ENCODE peak calls at places on chromosomes 4 and X, in ten cellular contexts. Y is A673; K is fibroblast of lung; B is Caco-2; G is CD8-positive, alpha-beta T cell; A is psoas muscle; F is body of pancreas; W is left ventricle myocardium inferior; X is heart right ventricle; N is kidney. M is an unnamed sample.

GRCh38 chr4:14888790-14889189 is 113.5 kb upstream of the CPEB2 start:
- DNase-seq in A (no peak), X (no peak), F (no peak), N (no peak), G (no peak), W (no peak), Y (no peak), B (no peak), K (no peak), M (no peak)

GRCh38 chr4:113447695-113448265 is 313.8 kb downstream of the CAMK2D start:
- DNase-seq in F (no peak), N (no peak), Y (no peak), B (no peak), X (no peak), K (no peak), A (no peak), W (no peak), G (no peak), M (no peak)

GRCh38 chrX:46577116-46578005 is 3.8 kb downstream of the CHST7 start:
- DNase-seq in N (no peak), B (no peak), K (peak), A (no peak), X (no peak), W (no peak), Y (no peak), G (no peak), F (no peak), M (no peak)

GRCh38 chr4:47855350-47855749 is 17.5 kb upstream of the CORIN start:
- DNase-seq in F (no peak), W (no peak), K (peak), A (no peak), B (no peak), X (no peak), N (no peak), Y (no peak), G (no peak), M (no peak)

GRCh38 chr4:188041721-188042120 is 46.1 kb downstream of the ZFP42 start:
- DNase-seq in B (no peak), W (no peak), Y (no peak), K (no peak), G (no peak), N (no peak), X (no peak), F (no peak), A (no peak), M (no peak)

GRCh38 chrX:13688772-13689518 is at the start of gene RAB9A:
- DNase-seq in G (peak), A (peak), N (peak), K (peak), F (peak), B (peak), X (peak), W (peak), Y (peak), M (peak)

GRCh38 chr4:47010347-47011188 is 17.2 kb upstream of the GABRA4 start:
- DNase-seq in F (no peak), K (no peak), W (no peak), G (no peak), A (no peak), X (no peak), N (no peak), B (no peak), Y (no peak), M (no peak)

GRCh38 chr4:142435599-142436235 is 410.4 kb downstream of the INPP4B start:
- DNase-seq in X (no peak), B (peak), F (peak), K (no peak), A (no peak), W (no peak), G (no peak), N (no peak), Y (no peak), M (peak)

GRCh38 chrX:119605398-119605738 is 856 bp downstream of the NKRF start:
- DNase-seq in B (no peak), G (no peak), N (peak), W (no peak), X (peak), F (peak), K (no peak), A (no peak), Y (peak), M (peak)

GRCh38 chrX:41445171-41445570 is 2.0 kb upstream of the NYX start:
- DNase-seq in W (no peak), Y (no peak), F (no peak), K (no peak), G (no peak), B (no peak), X (no peak), A (no peak), N (no peak), M (no peak)

GRCh38 chr4:13092702-13093101 is 391.4 kb downstream of the RAB28 start:
- DNase-seq in A (no peak), X (peak), W (no peak), K (peak), B (no peak), G (no peak), Y (no peak), F (no peak), N (no peak), M (no peak)

GRCh38 chr4:133084421-133084820 is 64.7 kb upstream of the PCDH10 start:
- DNase-seq in F (no peak), X (no peak), N (no peak), B (no peak), W (no peak), A (no peak), Y (no peak), K (peak), G (no peak), M (no peak)

GRCh38 chr4:99483636-99484035 is 27.2 kb upstream of the C4orf17 start:
- DNase-seq in N (no peak), K (peak), Y (no peak), B (no peak), F (no peak), X (no peak), W (no peak), A (no peak), G (no peak), M (no peak)

GRCh38 chr4:2934077-2934812 is 29.0 kb downstream of the NOP14 start:
- DNase-seq in G (peak), A (peak), K (peak), X (peak), F (peak), N (peak), W (peak), Y (peak), B (peak), M (no peak)

GRCh38 chr4:81648576-81649272 is 177.0 kb upstream of the RASGEF1B start:
- DNase-seq in W (no peak), B (no peak), A (no peak), G (peak), X (no peak), N (no peak), Y (no peak), K (peak), F (no peak), M (no peak)

GRCh38 chr4:1720163-1720983 is 750 bp downstream of the TMEM129 start:
- DNase-seq in X (no peak), B (peak), N (peak), F (peak), K (peak), A (peak), W (peak), Y (no peak), G (peak), M (no peak)

GRCh38 chrX:23952984-23953907 is 45.4 kb downstream of the CXorf58 start:
- DNase-seq in G (peak), F (no peak), A (no peak), W (no peak), B (no peak), Y (peak), K (no peak), X (no peak), N (no peak), M (no peak)

GRCh38 chr4:5821665-5822358 is 71.1 kb downstream of the CRMP1 start:
- DNase-seq in N (peak), F (no peak), Y (peak), W (no peak), B (no peak), K (no peak), G (no peak), X (no peak), A (no peak), M (peak)

GRCh38 chrX:102697506-102697905 is 14.7 kb upstream of the GPRASP2 start:
- DNase-seq in F (no peak), G (no peak), K (peak), Y (no peak), N (no peak), X (no peak), W (no peak), B (no peak), A (no peak), M (no peak)

GRCh38 chr4:138405934-138406567 is 163.9 kb upstream of the SLC7A11 start:
- DNase-seq in G (no peak), B (no peak), K (peak), Y (no peak), X (no peak), N (no peak), F (no peak), W (no peak), A (no peak), M (no peak)

GRCh38 chr4:120771907-120772306 is 150.6 kb downstream of the PRDM5 start:
- DNase-seq in A (no peak), G (no peak), W (no peak), X (no peak), N (no peak), K (no peak), F (no peak), B (no peak), Y (no peak), M (no peak)
- TF ChIP-seq CTCF in A (no peak), G (no peak), W (no peak), X (no peak), N (no peak), K (no peak), F (no peak), B (no peak), Y (peak), M (peak)

GRCh38 chr4:184666670-184667069 is 17.1 kb downstream of the PRIMPOL start:
- DNase-seq in X (no peak), N (no peak), K (no peak), A (no peak), B (no peak), Y (no peak), G (no peak), F (peak), W (no peak), M (no peak)

GRCh38 chr4:184671101-184671500 is 21.6 kb downstream of the PRIMPOL start:
- DNase-seq in G (no peak), A (no peak), B (no peak), W (no peak), X (no peak), N (no peak), F (no peak), K (no peak), Y (no peak), M (no peak)

GRCh38 chr4:184669251-184669650 is 19.7 kb downstream of the PRIMPOL start:
- DNase-seq in B (no peak), G (no peak), K (peak), A (no peak), W (no peak), F (peak), N (no peak), Y (no peak), X (no peak), M (no peak)

GRCh38 chr4:184668511-184669114 is 19.1 kb downstream of the PRIMPOL start:
- DNase-seq in A (no peak), B (no peak), W (no peak), G (no peak), X (no peak), K (no peak), Y (no peak), N (no peak), F (no peak), M (no peak)

GRCh38 chr4:184668096-184668495 is 18.6 kb downstream of the PRIMPOL start:
- DNase-seq in Y (no peak), F (no peak), N (no peak), K (no peak), A (no peak), G (no peak), X (no peak), B (no peak), W (no peak), M (no peak)
- TF ChIP-seq CTCF in Y (no peak), F (no peak), N (no peak), K (no peak), A (no peak), G (no peak), X (no peak), B (no peak), W (no peak), M (no peak)

GRCh38 chrX:131063613-131064012 is 5.5 kb downstream of the ARHGAP36 start:
- DNase-seq in W (no peak), N (no peak), K (no peak), X (no peak), A (no peak), G (no peak), F (no peak), B (no peak), Y (no peak), M (peak)
- TF ChIP-seq CTCF in W (no peak), N (no peak), K (no peak), X (no peak), A (no peak), G (no peak), F (no peak), B (peak), Y (peak), M (peak)

GRCh38 chrX:15856580-15856979 is 2.0 kb upstream of the AP1S2 start:
- DNase-seq in G (no peak), N (no peak), A (no peak), X (no peak), B (no peak), K (no peak), W (no peak), F (no peak), Y (no peak), M (no peak)

GRCh38 chrX:15854712-15855561 is at the start of gene AP1S2:
- DNase-seq in A (peak), Y (peak), N (peak), G (peak), X (peak), W (peak), F (peak), K (peak), B (peak), M (peak)

GRCh38 chrX:15853586-15854079 is 980 bp downstream of the AP1S2 start:
- DNase-seq in G (no peak), F (no peak), W (no peak), X (no peak), N (no peak), K (peak), A (no peak), B (no peak), Y (no peak), M (peak)

GRCh38 chrX:15855562-15856256 is 1.1 kb upstream of the AP1S2 start:
- DNase-seq in F (no peak), X (no peak), W (no peak), N (no peak), B (no peak), Y (no peak), K (no peak), G (no peak), A (no peak), M (no peak)

DNA sequence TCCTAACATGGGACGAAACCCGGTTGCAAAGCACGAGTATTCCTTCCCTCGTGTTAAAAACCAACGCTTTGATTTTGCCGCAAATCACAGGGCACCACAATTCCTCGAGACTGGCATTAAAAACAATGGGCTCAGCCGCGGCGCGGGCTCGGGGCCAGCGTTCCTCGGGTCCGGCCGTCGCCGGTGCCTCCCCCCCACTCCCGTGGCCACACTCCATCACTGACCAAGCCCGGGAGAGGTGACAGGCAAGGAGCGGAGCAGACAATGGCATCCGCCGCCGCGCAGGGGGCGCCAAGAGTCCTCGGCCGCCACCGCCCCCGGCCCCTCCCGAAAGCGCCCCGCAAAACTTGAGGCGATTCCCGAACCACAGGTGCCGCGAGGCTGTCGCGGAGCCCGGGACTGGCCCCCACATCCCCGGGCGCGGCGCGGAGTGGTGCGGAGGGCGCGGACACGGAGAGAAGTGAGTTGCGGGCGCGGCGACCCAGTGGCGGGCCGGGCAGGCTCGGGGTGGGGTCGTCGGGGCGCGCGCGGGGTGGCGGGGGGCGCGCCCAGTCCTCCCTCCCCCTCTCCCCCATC is 445 bp downstream of the AP1S2 start:
- DNase-seq in N (peak), F (peak), Y (peak), A (peak), K (no peak), X (peak), G (peak), W (peak), B (peak), M (peak)
- TF ChIP-seq CTCF in N (no peak), F (peak), Y (peak), A (peak), K (no peak), X (peak), G (peak), W (peak), B (peak), M (peak)

GRCh38 chr4:55752810-55753209 is 66.8 kb upstream of the EXOC1L start:
- DNase-seq in B (no peak), W (no peak), F (no peak), K (no peak), G (no peak), N (no peak), Y (no peak), A (no peak), X (no peak), M (no peak)
- TF ChIP-seq CTCF in B (no peak), W (no peak), F (no peak), K (no peak), G (no peak), N (no peak), Y (no peak), A (no peak), X (no peak), M (no peak)

GRCh38 chr4:127788517-127788916 is 6.4 kb downstream of the HSPA4L start:
- DNase-seq in B (peak), K (no peak), Y (peak), A (no peak), G (no peak), F (no peak), N (no peak), X (no peak), W (no peak), M (no peak)
- TF ChIP-seq CTCF in B (peak), K (peak), Y (peak), A (no peak), G (no peak), F (no peak), N (no peak), X (no peak), W (peak), M (peak)

DNA sequence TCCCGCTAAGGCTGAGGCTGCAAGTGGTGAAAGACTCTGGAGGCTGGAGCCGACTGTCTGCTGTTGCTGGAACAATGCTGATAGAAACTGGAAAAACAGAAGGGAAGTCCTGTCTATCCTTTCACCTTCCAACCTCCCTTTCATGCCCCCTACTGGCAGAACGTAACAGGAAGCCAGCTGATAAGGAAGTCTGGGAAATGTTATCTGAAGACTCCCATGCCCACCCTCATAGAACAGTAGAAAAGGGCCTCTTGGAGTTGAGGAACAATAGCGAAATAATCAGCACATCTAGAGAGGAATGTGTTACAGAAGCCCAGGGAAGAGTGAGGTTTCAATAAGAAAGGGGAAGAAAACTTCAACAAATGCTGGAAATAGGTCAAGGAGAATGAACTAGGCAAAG is 117.1 kb upstream of the DKK2 start:
- DNase-seq in Y (peak), K (no peak), A (no peak), X (peak), G (no peak), N (no peak), F (no peak), B (peak), W (no peak), M (peak)
- TF ChIP-seq CTCF in Y (peak), K (peak), A (peak), X (no peak), G (no peak), N (no peak), F (no peak), B (no peak), W (no peak), M (peak)

GRCh38 chr4:176066757-176067156 is 1.1 kb downstream of the WDR17 start:
- DNase-seq in Y (no peak), A (no peak), X (no peak), G (no peak), F (no peak), K (no peak), N (no peak), W (no peak), B (no peak), M (no peak)
- TF ChIP-seq CTCF in Y (no peak), A (no peak), X (no peak), G (no peak), F (no peak), K (no peak), N (no peak), W (no peak), B (no peak), M (no peak)